ENCODE peak calls at places on chromosomes 1 and 21, in nine cellular contexts. I, O, J, E, F, N, R, K and D are unnamed samples.

GRCh38 chr21:45591619-45592207 is 49.5 kb upstream of the SLC19A1 start:
- DNase-seq in I (no peak), O (no peak), J (no peak), E (no peak), F (no peak), N (no peak), R (no peak), K (no peak), D (peak)

GRCh38 chr1:154557939-154558609 is 388 bp downstream of the UBE2Q1 start:
- DNase-seq in I (no peak), O (peak), J (peak), E (peak), F (peak), N (no peak), R (peak), K (peak), D (peak)

GRCh38 chr1:24363994-24364393 is 44.8 kb downstream of the GRHL3 start:
- DNase-seq in I (no peak), O (no peak), J (no peak), E (no peak), F (no peak), N (no peak), R (no peak), K (no peak), D (no peak)

GRCh38 chr21:34692458-34693020 is 23.7 kb downstream of the CLIC6 start:
- DNase-seq in I (no peak), O (no peak), J (no peak), E (no peak), F (no peak), N (no peak), R (no peak), K (no peak), D (no peak)

GRCh38 chr1:11772458-11772857 is 10.5 kb downstream of the C1orf167 start:
- DNase-seq in I (no peak), O (no peak), J (no peak), E (no peak), F (no peak), N (no peak), R (no peak), K (no peak), D (no peak)

GRCh38 chr1:61254629-61255323 is 172.4 kb downstream of the NFIA start:
- DNase-seq in I (no peak), O (no peak), J (peak), E (peak), F (peak), N (no peak), R (no peak), K (peak), D (no peak)

GRCh38 chr1:41882068-41882477 is 36.6 kb downstream of the HIVEP3 start:
- DNase-seq in I (no peak), O (peak), J (no peak), E (no peak), F (no peak), N (no peak), R (peak), K (no peak), D (no peak)

GRCh38 chr1:2506007-2506860 is 20.2 kb downstream of the PANK4 start:
- DNase-seq in I (no peak), O (no peak), J (no peak), E (no peak), F (no peak), N (no peak), R (no peak), K (no peak), D (no peak)

GRCh38 chr1:30415171-30415940 is 308.0 kb downstream of the MATN1 start:
- DNase-seq in I (peak), O (no peak), J (no peak), E (no peak), F (no peak), N (no peak), R (peak), K (peak), D (no peak)

GRCh38 chr1:183841950-183842816 is 37.3 kb downstream of the RGL1 start:
- DNase-seq in I (no peak), O (peak), J (peak), E (peak), F (no peak), N (no peak), R (no peak), K (peak), D (no peak)

GRCh38 chr1:32200226-32201010 is at the start of gene CCDC28B:
- DNase-seq in I (no peak), O (peak), J (peak), E (peak), F (peak), N (peak), R (peak), K (peak), D (peak)

GRCh38 chr21:34762761-34763160 is 94.0 kb downstream of the CLIC6 start:
- DNase-seq in I (no peak), O (no peak), J (no peak), E (peak), F (no peak), N (no peak), R (no peak), K (no peak), D (no peak)

GRCh38 chr1:72140222-72140621 is 142.1 kb downstream of the NEGR1 start:
- DNase-seq in I (no peak), O (no peak), J (no peak), E (no peak), F (no peak), N (no peak), R (no peak), K (no peak), D (no peak)

GRCh38 chr1:105730701-105731100 is 1325.8 kb upstream of the PRMT6 start:
- DNase-seq in I (no peak), O (no peak), J (no peak), E (no peak), F (no peak), N (no peak), R (no peak), K (no peak), D (no peak)

GRCh38 chr1:173802961-173803360 is 21.5 kb upstream of the DARS2 start:
- DNase-seq in I (no peak), O (no peak), J (no peak), E (no peak), F (no peak), N (no peak), R (no peak), K (no peak), D (no peak)

GRCh38 chr1:233085566-233085965 is 135.2 kb downstream of the NTPCR start:
- DNase-seq in I (no peak), O (no peak), J (no peak), E (peak), F (no peak), N (no peak), R (no peak), K (no peak), D (no peak)

GRCh38 chr1:28751315-28752056 is 14.7 kb downstream of the YTHDF2 start:
- DNase-seq in I (no peak), O (no peak), J (no peak), E (peak), F (no peak), N (no peak), R (peak), K (no peak), D (no peak)

GRCh38 chr1:160636547-160636946 is 10.3 kb downstream of the SLAMF1 start:
- DNase-seq in I (no peak), O (no peak), J (no peak), E (no peak), F (no peak), N (no peak), R (no peak), K (no peak), D (no peak)

GRCh38 chr1:160636076-160636475 is 10.8 kb downstream of the SLAMF1 start:
- DNase-seq in I (no peak), O (no peak), J (no peak), E (no peak), F (no peak), N (no peak), R (no peak), K (no peak), D (no peak)

GRCh38 chr1:160633330-160633903 is 13.4 kb downstream of the SLAMF1 start:
- DNase-seq in I (no peak), O (no peak), J (no peak), E (no peak), F (no peak), N (no peak), R (no peak), K (no peak), D (no peak)

GRCh38 chr1:160637065-160637464 is 9.8 kb downstream of the SLAMF1 start:
- DNase-seq in I (no peak), O (no peak), J (no peak), E (no peak), F (no peak), N (no peak), R (no peak), K (no peak), D (no peak)

DNA sequence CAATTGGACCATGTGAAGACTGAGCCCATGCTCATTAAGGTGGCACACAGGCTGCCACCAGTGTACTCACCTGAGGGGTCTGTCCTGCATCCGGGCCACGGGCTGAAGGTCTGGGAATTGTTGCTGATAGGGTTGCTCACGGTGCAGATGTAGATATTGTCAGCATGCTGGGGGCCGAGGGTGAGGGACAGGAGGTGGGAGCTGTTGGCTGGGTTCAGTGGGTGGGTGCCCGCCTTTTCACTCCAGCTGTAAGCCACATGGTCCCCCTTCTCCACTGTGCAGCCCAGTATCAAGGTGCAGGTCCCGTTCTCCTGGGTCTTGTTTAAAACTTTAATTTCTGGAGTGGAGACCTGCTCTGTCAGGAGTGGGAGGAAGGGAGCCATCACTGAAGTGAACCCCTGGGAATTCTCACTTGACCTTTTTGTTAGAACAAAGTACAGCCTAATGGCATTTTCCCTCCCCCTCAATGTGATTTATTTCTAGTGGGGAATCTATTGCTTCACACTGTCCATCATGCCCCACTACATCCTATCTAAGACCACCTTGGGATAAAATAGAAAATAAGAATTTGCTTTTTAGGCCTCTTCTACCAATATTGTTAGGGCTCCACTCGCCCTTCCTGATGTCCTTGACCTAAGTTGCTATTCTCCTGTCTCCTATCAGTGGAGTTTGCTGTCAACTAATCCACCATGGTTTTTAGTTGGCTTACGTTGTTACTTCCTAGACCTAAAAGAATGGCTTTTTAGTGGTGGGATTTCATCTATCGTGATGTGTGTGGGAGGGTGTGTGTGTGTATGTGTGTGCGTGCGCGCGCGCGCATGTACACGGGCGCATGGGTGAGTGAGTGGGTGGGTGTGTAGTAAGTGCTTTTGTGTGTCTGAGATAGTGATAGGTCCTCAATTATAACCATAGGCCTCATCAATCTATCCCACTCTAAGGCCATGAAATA is 12.0 kb downstream of the SLAMF1 start:
- DNase-seq in I (no peak), O (no peak), J (no peak), E (no peak), F (no peak), N (no peak), R (no peak), K (no peak), D (no peak)
- TF ChIP-seq POLR2A in I (no peak), O (no peak), J (no peak), E (no peak), F (no peak), N (no peak), R (no peak), K (no peak), D (no peak)

GRCh38 chr21:33325222-33326067 is 675 bp downstream of the IFNAR1 start:
- DNase-seq in I (peak), O (peak), J (peak), E (peak), F (peak), N (peak), R (peak), K (peak), D (peak)

GRCh38 chr21:33327326-33327725 is 2.6 kb downstream of the IFNAR1 start:
- DNase-seq in I (no peak), O (no peak), J (no peak), E (no peak), F (no peak), N (no peak), R (no peak), K (no peak), D (no peak)

GRCh38 chr21:33324311-33325221 is at the start of gene IFNAR1:
- DNase-seq in I (peak), O (peak), J (peak), E (peak), F (peak), N (peak), R (peak), K (peak), D (peak)

GRCh38 chr21:33330726-33331125 is 6.0 kb downstream of the IFNAR1 start:
- DNase-seq in I (no peak), O (peak), J (no peak), E (no peak), F (no peak), N (no peak), R (no peak), K (no peak), D (no peak)

GRCh38 chr21:33327792-33328433 is 3.1 kb downstream of the IFNAR1 start:
- DNase-seq in I (no peak), O (no peak), J (no peak), E (no peak), F (no peak), N (no peak), R (no peak), K (no peak), D (no peak)
- H3K4me3 ChIP-seq in I (no peak), O (no peak), J (no peak), E (no peak), F (no peak), N (no peak), R (no peak), K (no peak), D (no peak)

GRCh38 chr1:64616039-64616438 is 128.8 kb upstream of the RAVER2 start:
- DNase-seq in I (no peak), O (no peak), J (no peak), E (no peak), F (no peak), N (no peak), R (no peak), K (no peak), D (no peak)
- TF ChIP-seq POLR2A in I (no peak), O (no peak), J (no peak), E (no peak), F (no peak), N (no peak), R (no peak), K (no peak), D (no peak)

DNA sequence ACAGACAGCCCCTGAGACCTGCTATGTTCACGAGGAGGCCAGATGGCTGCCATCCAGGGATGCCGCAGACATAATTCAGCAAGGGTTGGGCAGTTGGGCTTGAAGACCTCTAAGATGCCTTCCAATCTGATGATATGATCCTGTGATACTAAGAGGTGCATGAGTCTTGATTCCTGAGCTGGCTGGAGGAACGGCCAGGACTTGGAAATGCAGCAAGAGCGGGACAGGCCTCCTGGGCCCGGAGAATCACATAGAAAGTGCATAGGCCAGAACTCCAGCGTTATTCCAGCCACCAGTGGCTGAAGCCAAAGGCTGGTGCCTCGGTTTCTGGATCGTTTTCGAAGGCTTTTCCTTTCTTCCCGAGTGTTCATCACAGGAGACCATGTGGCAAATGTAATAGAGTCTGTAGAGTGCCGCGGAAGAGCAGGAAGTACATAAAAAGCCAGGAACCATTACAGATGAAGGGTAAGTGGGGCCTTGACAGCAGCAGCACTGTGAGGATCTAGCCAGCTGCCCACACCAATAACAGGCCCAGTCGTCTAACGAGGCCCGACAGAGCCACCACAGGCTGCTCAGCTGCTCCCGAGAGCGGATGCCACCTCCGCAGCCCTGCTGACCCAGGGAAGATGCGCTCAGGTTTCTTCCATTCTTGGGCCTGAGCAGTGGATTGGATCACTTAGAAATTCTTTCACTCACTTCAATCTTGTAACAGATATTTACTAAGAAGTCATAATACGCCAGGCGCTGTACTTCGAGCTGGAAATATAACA is 14.0 kb upstream of the LHX4 start:
- DNase-seq in I (no peak), O (no peak), J (no peak), E (no peak), F (no peak), N (no peak), R (no peak), K (peak), D (peak)
- H3K4me3 ChIP-seq in I (no peak), O (no peak), J (no peak), E (no peak), F (no peak), N (no peak), R (no peak), K (no peak), D (no peak)

GRCh38 chr1:27671964-27672749 is at the start of gene IFI6:
- DNase-seq in I (peak), O (peak), J (peak), E (peak), F (peak), N (peak), R (peak), K (peak), D (peak)
- TF ChIP-seq POLR2A in I (no peak), O (peak), J (no peak), E (peak), F (no peak), N (peak), R (no peak), K (peak), D (peak)

GRCh38 chr1:92834617-92835016 is 2.8 kb downstream of the RPL5 start:
- DNase-seq in I (no peak), O (no peak), J (no peak), E (no peak), F (no peak), N (no peak), R (no peak), K (no peak), D (no peak)

GRCh38 chr1:92833840-92834239 is 2.0 kb downstream of the RPL5 start:
- DNase-seq in I (no peak), O (no peak), J (no peak), E (no peak), F (no peak), N (no peak), R (no peak), K (no peak), D (no peak)

GRCh38 chr1:92832537-92833160 is 809 bp downstream of the RPL5 start:
- DNase-seq in I (no peak), O (no peak), J (no peak), E (no peak), F (peak), N (no peak), R (peak), K (no peak), D (no peak)

GRCh38 chr1:92831762-92832536 is at the start of gene RPL5:
- DNase-seq in I (peak), O (peak), J (peak), E (peak), F (peak), N (peak), R (peak), K (peak), D (peak)

GRCh38 chr1:92831368-92831761 is 475 bp upstream of the RPL5 start:
- DNase-seq in I (no peak), O (no peak), J (no peak), E (no peak), F (no peak), N (no peak), R (no peak), K (no peak), D (no peak)
- H3K4me3 ChIP-seq in I (peak), O (peak), J (no peak), E (no peak), F (no peak), N (peak), R (peak), K (peak), D (no peak)

DNA sequence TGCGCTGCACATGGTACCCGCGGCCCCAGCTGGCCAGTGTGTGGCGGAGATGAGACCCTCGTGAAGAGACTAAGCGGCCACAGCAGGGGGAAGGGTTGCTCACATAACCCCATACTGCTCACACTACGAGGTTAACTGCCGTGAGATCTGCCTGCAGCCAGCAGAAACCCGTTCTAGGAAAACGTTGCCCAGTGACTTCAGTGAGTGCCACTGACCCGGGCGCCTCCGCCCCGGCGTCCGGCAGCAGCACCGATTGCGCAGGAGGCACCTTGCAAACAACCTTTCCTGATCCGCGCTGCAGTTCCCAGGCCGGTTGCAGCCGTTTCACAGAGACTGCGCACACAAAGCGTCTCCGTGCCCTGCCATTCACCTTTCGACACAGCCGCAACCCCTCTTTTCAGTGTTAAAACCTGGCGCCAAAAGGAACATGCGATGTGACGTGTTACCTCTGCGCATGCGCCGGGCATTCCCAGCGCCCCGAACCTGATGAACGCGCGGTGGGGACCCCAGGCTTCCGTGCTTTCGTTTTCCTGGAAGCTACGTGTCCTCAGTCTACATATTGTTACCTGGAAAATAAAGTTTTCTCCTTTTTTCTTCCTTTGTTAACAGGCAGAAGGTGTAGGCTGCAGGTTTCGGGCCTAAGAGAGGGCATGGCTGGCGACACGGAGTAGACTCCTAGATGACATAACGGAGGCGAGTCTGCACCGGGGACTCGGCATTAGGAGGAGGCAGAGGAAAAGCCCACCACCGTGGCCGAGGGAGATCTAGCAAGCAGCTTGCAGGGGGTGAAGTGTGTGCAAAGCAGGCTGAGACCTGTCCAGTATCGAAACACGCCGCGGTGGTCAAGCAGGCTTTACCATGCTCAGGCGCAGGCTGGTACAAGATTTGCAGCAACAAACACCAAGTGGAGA is 8.9 kb downstream of the VPS26C start:
- DNase-seq in I (peak), O (peak), J (peak), E (peak), F (peak), N (no peak), R (no peak), K (peak), D (peak)
- TF ChIP-seq POLR2A in I (no peak), O (peak), J (no peak), E (no peak), F (peak), N (no peak), R (no peak), K (no peak), D (peak)